ENCODE peak calls at places on chromosomes 12 and 14, in seven cellular contexts. A is PC-3, H is left ventricle myocardium inferior, C is endodermal cell, L is GM12878, S is fibroblast of villous mesenchyme, W is heart left ventricle. D is an unnamed sample.

GRCh38 chr14:93006484-93007128 is 83.7 kb downstream of the CHGA start:
- DNase-seq in H (no peak), S (no peak), A (no peak), L (no peak), W (no peak), C (no peak), D (peak; percentile 27)

GRCh38 chr12:131900397-131900796 is 6.0 kb downstream of the ULK1 start:
- DNase-seq in W (no peak), L (no peak), A (no peak), H (no peak), S (no peak), C (no peak), D (no peak)

GRCh38 chr14:68502196-68502595 is 290.7 kb downstream of the ZFP36L1 start:
- DNase-seq in A (no peak), H (no peak), W (no peak), C (no peak), S (no peak), L (no peak), D (no peak)

GRCh38 chr12:91023326-91024004 is 18.7 kb upstream of the EPYC start:
- DNase-seq in H (no peak), S (peak; percentile 68), L (no peak), A (peak; percentile 81), C (no peak), W (no peak), D (peak; percentile 73)

GRCh38 chr12:6890789-6891624 is 13.6 kb upstream of the LRRC23 start:
- DNase-seq in W (peak; percentile 99), A (peak; percentile 93), S (peak; percentile 97), C (peak; percentile 100), L (peak; percentile 86), H (peak; percentile 99), D (peak; percentile 87)

GRCh38 chr12:114671321-114671663 is 12.7 kb downstream of the TBX3 start:
- DNase-seq in H (no peak), A (peak; percentile 27), L (no peak), S (no peak), W (no peak), C (no peak), D (no peak)

GRCh38 chr14:67951529-67952120 is 132.0 kb downstream of the RAD51B start:
- DNase-seq in H (no peak), S (peak; percentile 77), L (no peak), W (no peak), C (no peak), A (no peak), D (no peak)

GRCh38 chr12:113479578-113480335 is 8.1 kb upstream of the LHX5 start:
- DNase-seq in C (peak; percentile 97), L (no peak), W (peak; percentile 33), S (peak; percentile 30), A (no peak), H (peak; percentile 44), D (peak; percentile 6)

GRCh38 chr14:35818346-35819115 is 7.6 kb upstream of the BRMS1L start:
- DNase-seq in H (no peak), C (no peak), S (peak; percentile 50), L (no peak), W (no peak), A (peak; percentile 73), D (peak; percentile 36)

GRCh38 chr14:34715108-34715863 is 893 bp upstream of the CFL2 start:
- DNase-seq in S (peak; percentile 23), L (no peak), C (no peak), H (no peak), W (no peak), A (no peak), D (no peak)

GRCh38 chr12:10249690-10250455 is 37.2 kb downstream of the GABARAPL1 start:
- DNase-seq in L (no peak), H (no peak), C (no peak), A (no peak), S (no peak), W (no peak), D (no peak)

GRCh38 chr14:24670594-24670993 is 36.6 kb upstream of the GZMB start:
- DNase-seq in C (no peak), W (no peak), A (no peak), L (no peak), S (no peak), H (no peak), D (no peak)

GRCh38 chr12:52003016-52003550 is 3.7 kb upstream of the TAMALIN start:
- DNase-seq in C (no peak), H (no peak), A (no peak), L (no peak), S (no peak), W (no peak), D (no peak)

GRCh38 chr12:52005903-52006703 is 643 bp upstream of the TAMALIN start:
- DNase-seq in H (no peak), L (peak; percentile 32), A (no peak), C (peak; percentile 86), S (no peak), W (peak; percentile 57), D (no peak)

GRCh38 chr12:52003591-52003990 is 3.2 kb upstream of the TAMALIN start:
- DNase-seq in A (no peak), S (no peak), C (no peak), W (no peak), L (no peak), H (no peak), D (no peak)

GRCh38 chr12:52005218-52005902 is 1.4 kb upstream of the TAMALIN start:
- DNase-seq in H (no peak), W (no peak), S (no peak), A (no peak), L (no peak), C (no peak), D (no peak)

DNA sequence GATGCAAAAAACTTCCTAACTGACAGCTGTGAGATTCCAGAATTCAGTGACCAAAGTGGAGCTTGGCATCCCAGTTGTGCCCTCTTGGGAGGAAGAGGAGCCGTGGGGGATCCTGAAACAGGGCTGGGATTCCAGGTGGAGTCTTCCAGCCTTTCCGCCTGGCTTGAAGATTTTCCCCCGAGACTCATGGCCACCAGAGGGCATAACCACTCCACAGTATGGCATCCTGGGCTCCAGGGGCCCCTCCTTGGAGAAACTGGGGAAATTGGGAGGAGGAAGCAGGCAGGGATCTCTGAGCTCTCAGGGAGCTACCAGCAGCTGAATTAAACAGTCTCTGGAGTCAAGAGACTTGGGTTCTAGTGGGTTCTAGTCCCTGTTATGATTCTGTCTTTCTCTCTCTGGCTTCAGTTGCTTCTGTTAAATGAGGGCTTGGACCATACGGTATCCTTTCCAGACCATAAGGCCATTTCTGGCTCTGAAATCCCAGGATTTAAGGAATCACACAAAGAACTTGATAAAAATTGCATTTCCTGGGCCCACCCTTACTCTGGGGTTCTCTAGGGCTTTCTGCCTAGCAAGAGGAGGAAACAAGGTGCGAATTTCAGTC is 2.6 kb upstream of the TAMALIN start:
- DNase-seq in H (no peak), C (peak; percentile 93), W (peak; percentile 59), S (peak; percentile 65), A (peak; percentile 65), L (no peak), D (peak; percentile 24)
- TF ChIP-seq CTCF in H (peak; percentile 83), C (peak; percentile 82), W (peak; percentile 74), S (peak; percentile 87), A (peak; percentile 78), L (peak; percentile 68), D (peak; percentile 84)

GRCh38 chr14:62710811-62711210 is 334.4 kb downstream of the KCNH5 start:
- DNase-seq in H (no peak), A (no peak), C (no peak), L (no peak), S (no peak), W (no peak), D (no peak)

GRCh38 chr14:62711351-62712023 is 333.8 kb downstream of the KCNH5 start:
- DNase-seq in C (no peak), W (no peak), L (no peak), A (no peak), H (no peak), S (no peak), D (no peak)

GRCh38 chr14:62709773-62710172 is 335.5 kb downstream of the KCNH5 start:
- DNase-seq in A (no peak), H (no peak), W (no peak), L (no peak), S (no peak), C (no peak), D (no peak)

DNA sequence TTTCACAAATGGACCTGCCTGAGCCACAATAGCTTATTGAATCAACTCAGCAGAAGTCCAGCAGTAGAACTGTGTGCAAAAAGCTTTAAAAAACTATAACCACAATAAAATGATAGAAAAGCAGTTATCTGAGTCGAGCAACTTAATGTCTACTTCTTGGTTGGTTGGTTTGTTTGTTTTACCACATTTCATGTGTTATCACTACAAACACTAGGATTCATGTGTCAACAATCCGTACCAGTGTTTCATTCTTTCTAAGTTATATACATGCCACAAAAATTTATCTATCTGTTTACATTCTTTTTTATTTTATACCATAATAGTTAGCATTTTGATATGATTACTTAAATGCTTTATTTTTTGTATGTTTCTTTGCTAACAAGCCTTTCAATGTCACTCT is 339.0 kb downstream of the KCNH5 start:
- DNase-seq in C (no peak), H (no peak), L (no peak), W (no peak), S (no peak), A (peak; percentile 7), D (no peak)
- H3K4me3 ChIP-seq in C (no peak overlapping the region), H (no peak overlapping the region), L (no peak overlapping the region), W (no peak overlapping the region), S (no peak overlapping the region), A (no peak overlapping the region), D (no peak overlapping the region)

DNA sequence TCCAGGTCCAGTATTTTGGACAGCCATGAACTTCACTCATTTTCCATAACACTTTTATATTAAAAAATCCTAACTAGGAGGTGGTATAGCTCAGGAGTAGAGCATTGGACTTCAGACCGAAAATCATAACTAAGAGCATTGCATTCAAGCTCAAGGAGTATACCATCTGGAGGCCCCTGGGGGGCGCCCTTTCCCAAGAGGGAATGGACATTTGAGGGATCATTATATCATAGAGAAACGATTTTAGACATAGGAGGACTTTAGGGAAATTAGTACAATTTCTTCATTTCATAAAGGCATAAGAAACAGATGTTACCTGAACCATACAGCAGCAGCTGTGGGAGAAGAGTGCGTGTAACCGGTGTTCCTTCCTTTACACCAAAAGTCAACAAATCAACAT is 5.2 kb upstream of the ATG14 start:
- DNase-seq in S (no peak), L (no peak), C (peak; percentile 75), A (peak; percentile 82), W (no peak), H (no peak), D (no peak)
- TF ChIP-seq CTCF in S (peak; percentile 53), L (peak; percentile 34), C (peak; percentile 93), A (peak; percentile 100), W (no peak), H (no peak), D (peak; percentile 49)

DNA sequence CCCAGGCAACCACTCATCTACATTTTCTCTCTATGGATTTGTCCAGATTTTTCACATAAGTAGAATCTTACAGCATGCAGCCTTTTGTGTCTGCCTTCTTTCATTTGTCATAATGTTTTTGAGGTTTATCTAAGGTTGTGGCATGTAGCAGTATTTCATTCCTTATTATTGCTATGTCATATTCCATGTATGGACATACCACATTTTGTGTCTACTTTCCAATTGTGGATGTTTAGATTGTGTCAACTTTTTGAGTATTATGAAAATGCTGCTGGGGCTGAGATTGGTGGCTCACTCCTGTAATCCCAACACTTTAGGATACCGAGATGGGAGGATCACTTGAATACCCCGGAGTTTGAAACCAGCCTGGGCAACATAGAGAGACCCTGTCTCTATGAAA is 3.2 kb upstream of the ATXN2 start:
- DNase-seq in S (peak; percentile 30), W (no peak), A (no peak), H (no peak), C (no peak), L (no peak), D (no peak)
- H3K4me3 ChIP-seq in S (no peak overlapping the region), W (no peak overlapping the region), A (no peak overlapping the region), H (no peak overlapping the region), C (no peak overlapping the region), L (no peak overlapping the region), D (no peak overlapping the region)